ENCODE peak calls at places on chromosome 22, in six cellular contexts. One of them, this sample, is unnamed.

GRCh38 chr22:39183991-39184585 is 31.6 kb upstream of the CBX7 start:
- DNase-seq in NCI-H2081: no peak
- DNase-seq in fibroblast of mammary gland: peak
- DNase-seq in NCI-H1105: no peak
- DNase-seq in cardiac fibroblast: peak
- DNase-seq in fibroblast of pulmonary artery: peak
- DNase-seq in this sample: peak

GRCh38 chr22:17922925-17923898 is 101.1 kb downstream of the MICAL3 start:
- DNase-seq in NCI-H2081: no peak
- DNase-seq in fibroblast of mammary gland: peak
- DNase-seq in NCI-H1105: no peak
- DNase-seq in cardiac fibroblast: peak
- DNase-seq in fibroblast of pulmonary artery: peak
- DNase-seq in this sample: peak

GRCh38 chr22:50107529-50107928 is 17.7 kb downstream of the MOV10L1 start:
- DNase-seq in NCI-H2081: no peak
- DNase-seq in fibroblast of mammary gland: no peak
- DNase-seq in NCI-H1105: no peak
- DNase-seq in cardiac fibroblast: no peak
- DNase-seq in fibroblast of pulmonary artery: no peak
- DNase-seq in this sample: no peak

GRCh38 chr22:37545703-37546435 is 14.4 kb upstream of the CDC42EP1 start:
- DNase-seq in NCI-H2081: no peak
- DNase-seq in fibroblast of mammary gland: peak
- DNase-seq in NCI-H1105: no peak
- DNase-seq in cardiac fibroblast: peak
- DNase-seq in fibroblast of pulmonary artery: peak
- DNase-seq in this sample: peak

GRCh38 chr22:27874756-27875155 is 44.3 kb downstream of the PITPNB start:
- DNase-seq in NCI-H2081: no peak
- DNase-seq in fibroblast of mammary gland: no peak
- DNase-seq in NCI-H1105: no peak
- DNase-seq in cardiac fibroblast: no peak
- DNase-seq in fibroblast of pulmonary artery: no peak
- DNase-seq in this sample: no peak

GRCh38 chr22:46612904-46613605 is 7.1 kb upstream of the GRAMD4 start:
- DNase-seq in NCI-H2081: no peak
- DNase-seq in fibroblast of mammary gland: no peak
- DNase-seq in NCI-H1105: no peak
- DNase-seq in cardiac fibroblast: no peak
- DNase-seq in fibroblast of pulmonary artery: no peak
- DNase-seq in this sample: no peak

GRCh38 chr22:50734986-50735738 is 2.8 kb upstream of the ACR start:
- DNase-seq in NCI-H2081: no peak
- DNase-seq in fibroblast of mammary gland: no peak
- DNase-seq in NCI-H1105: no peak
- DNase-seq in cardiac fibroblast: no peak
- DNase-seq in fibroblast of pulmonary artery: no peak
- DNase-seq in this sample: no peak

GRCh38 chr22:49295851-49296560 is 531.7 kb downstream of the BRD1 start:
- DNase-seq in NCI-H2081: no peak
- DNase-seq in fibroblast of mammary gland: no peak
- DNase-seq in NCI-H1105: peak
- DNase-seq in cardiac fibroblast: no peak
- DNase-seq in fibroblast of pulmonary artery: no peak
- DNase-seq in this sample: no peak

GRCh38 chr22:46577361-46578249 is 40.2 kb upstream of the CELSR1 start:
- DNase-seq in NCI-H2081: no peak
- DNase-seq in fibroblast of mammary gland: no peak
- DNase-seq in NCI-H1105: no peak
- DNase-seq in cardiac fibroblast: no peak
- DNase-seq in fibroblast of pulmonary artery: no peak
- DNase-seq in this sample: no peak

GRCh38 chr22:23910496-23911190 is 16.5 kb downstream of the MIF start:
- DNase-seq in NCI-H2081: no peak
- DNase-seq in fibroblast of mammary gland: no peak
- DNase-seq in NCI-H1105: no peak
- DNase-seq in cardiac fibroblast: no peak
- DNase-seq in fibroblast of pulmonary artery: no peak
- DNase-seq in this sample: peak

GRCh38 chr22:46377566-46378498 is 42.3 kb downstream of the TRMU start:
- DNase-seq in NCI-H2081: no peak
- DNase-seq in fibroblast of mammary gland: no peak
- DNase-seq in NCI-H1105: no peak
- DNase-seq in cardiac fibroblast: peak
- DNase-seq in fibroblast of pulmonary artery: no peak
- DNase-seq in this sample: no peak

GRCh38 chr22:37674951-37675929 is at the start of gene LGALS1:
- DNase-seq in NCI-H2081: peak
- DNase-seq in fibroblast of mammary gland: peak
- DNase-seq in NCI-H1105: peak
- DNase-seq in cardiac fibroblast: peak
- DNase-seq in fibroblast of pulmonary artery: peak
- DNase-seq in this sample: peak

GRCh38 chr22:35454416-35455054 is 54.6 kb downstream of the MCM5 start:
- DNase-seq in NCI-H2081: no peak
- DNase-seq in fibroblast of mammary gland: no peak
- DNase-seq in NCI-H1105: no peak
- DNase-seq in cardiac fibroblast: no peak
- DNase-seq in fibroblast of pulmonary artery: no peak
- DNase-seq in this sample: peak

GRCh38 chr22:49789289-49790141 is 38.2 kb downstream of the BRD1 start:
- DNase-seq in NCI-H2081: no peak
- DNase-seq in fibroblast of mammary gland: peak
- DNase-seq in NCI-H1105: no peak
- DNase-seq in cardiac fibroblast: peak
- DNase-seq in fibroblast of pulmonary artery: peak
- DNase-seq in this sample: no peak

GRCh38 chr22:30994960-30995359 is 25.9 kb downstream of the TUG1 start:
- DNase-seq in NCI-H2081: no peak
- DNase-seq in fibroblast of mammary gland: no peak
- DNase-seq in NCI-H1105: no peak
- DNase-seq in cardiac fibroblast: no peak
- DNase-seq in fibroblast of pulmonary artery: no peak
- DNase-seq in this sample: no peak

GRCh38 chr22:35838849-35839646 is 121.4 kb downstream of the APOL5 start:
- DNase-seq in NCI-H2081: peak
- DNase-seq in fibroblast of mammary gland: peak
- DNase-seq in NCI-H1105: peak
- DNase-seq in cardiac fibroblast: peak
- DNase-seq in fibroblast of pulmonary artery: peak
- DNase-seq in this sample: peak

GRCh38 chr22:45777046-45777851 is 105.6 kb downstream of the ATXN10 start:
- DNase-seq in NCI-H2081: peak
- DNase-seq in fibroblast of mammary gland: no peak
- DNase-seq in NCI-H1105: no peak
- DNase-seq in cardiac fibroblast: no peak
- DNase-seq in fibroblast of pulmonary artery: peak
- DNase-seq in this sample: no peak